ENCODE peak calls at places on chromosomes 3 and 15, in six cellular contexts. W is GM23248; F is stimulated activated CD4-positive, alpha-beta T cell treated with anti-CD3 and anti-CD28 coated beads, Interleukin-4, amount 100 ng/mL, for 4 hours; M is endodermal cell; C is NCI-H1436; B is naive thymus-derived CD8-positive, alpha-beta T cell. D is an unnamed sample.

GRCh38 chr15:78663703-78664102 is 22.7 kb upstream of the CHRNB4 start:
- DNase-seq in F (no peak), W (no peak), C (no peak), B (no peak), M (no peak), D (no peak)

GRCh38 chr15:89768071-89768500 is 8.0 kb upstream of the MESP2 start:
- DNase-seq in F (no peak), C (no peak), B (no peak), W (peak), M (no peak), D (peak)

GRCh38 chr3:112519424-112520001 is 20.2 kb upstream of the BTLA start:
- DNase-seq in C (peak), B (peak), W (peak), M (peak), F (no peak), D (no peak)

GRCh38 chr3:183308746-183309145 is 55.7 kb downstream of the B3GNT5 start:
- DNase-seq in W (no peak), C (no peak), F (no peak), M (no peak), B (no peak), D (no peak)

GRCh38 chr3:134910026-134910425 is 115.0 kb downstream of the EPHB1 start:
- DNase-seq in F (no peak), M (no peak), B (no peak), C (no peak), W (no peak), D (no peak)

GRCh38 chr3:23806322-23807160 is 786 bp downstream of the UBE2E1 start:
- DNase-seq in M (peak), F (no peak), C (no peak), W (peak), B (peak), D (peak)

GRCh38 chr15:40847225-40847961 is 3.5 kb downstream of the SPINT1 start:
- DNase-seq in F (no peak), M (peak), C (peak), W (no peak), B (no peak), D (peak)

GRCh38 chr3:134618986-134619615 is 31.7 kb downstream of the KY start:
- DNase-seq in F (no peak), C (no peak), M (peak), B (no peak), W (no peak), D (no peak)

GRCh38 chr3:28139967-28140634 is 101.3 kb upstream of the CMC1 start:
- DNase-seq in W (peak), B (no peak), M (no peak), C (no peak), F (no peak), D (no peak)

GRCh38 chr15:92807971-92808571 is 92.1 kb upstream of the CHD2 start:
- DNase-seq in B (peak), W (peak), M (peak), C (no peak), F (peak), D (no peak)

GRCh38 chr3:177803495-177803894 is 606.2 kb upstream of the TBL1XR1 start:
- DNase-seq in W (no peak), C (no peak), B (no peak), M (no peak), F (no peak), D (no peak)

GRCh38 chr3:13517253-13517977 is 31.5 kb upstream of the FBLN2 start:
- DNase-seq in F (no peak), M (no peak), C (no peak), B (no peak), W (no peak), D (peak)

GRCh38 chr15:76185716-76186115 is 125.6 kb downstream of the ETFA start:
- DNase-seq in B (no peak), M (peak), C (no peak), F (no peak), W (peak), D (no peak)

GRCh38 chr15:77025471-77025901 is 30.6 kb downstream of the PSTPIP1 start:
- DNase-seq in M (no peak), F (no peak), C (no peak), W (no peak), B (no peak), D (peak)

GRCh38 chr3:138354376-138354775 is 6.0 kb downstream of the MRAS start:
- DNase-seq in M (no peak), C (no peak), F (no peak), W (no peak), B (no peak), D (no peak)

GRCh38 chr3:157493627-157494550 is 9.3 kb downstream of the VEPH1 start:
- DNase-seq in B (no peak), W (peak), C (no peak), M (no peak), F (no peak), D (no peak)

GRCh38 chr3:36833160-36833814 is 68.9 kb upstream of the DCLK3 start:
- DNase-seq in F (no peak), M (peak), B (no peak), W (no peak), C (no peak), D (no peak)

GRCh38 chr3:126346466-126346865 is 10.7 kb downstream of the KLF15 start:
- DNase-seq in M (peak), B (no peak), W (no peak), F (no peak), C (no peak), D (no peak)

GRCh38 chr3:112582242-112582874 is 20.5 kb downstream of the SLC35A5 start:
- DNase-seq in B (peak), W (peak), C (peak), M (peak), F (no peak), D (no peak)

GRCh38 chr15:35293353-35294130 is 208.4 kb upstream of the NANOGP8 start:
- DNase-seq in B (no peak), C (no peak), W (peak), M (peak), F (no peak), D (no peak)

GRCh38 chr3:42880601-42881451 is 5.1 kb upstream of the CYP8B1 start:
- DNase-seq in C (peak), F (peak), W (peak), B (peak), M (peak), D (peak)

GRCh38 chr15:78052545-78052944 is 25.0 kb downstream of the TBC1D2B start:
- DNase-seq in W (no peak), B (no peak), M (no peak), F (no peak), C (no peak), D (no peak)